ENCODE peak calls at places on chromosome 19, in eight cellular contexts. P is CD4-positive, CD25-positive, alpha-beta regulatory T cell; J is left ventricle myocardium inferior; N is naive thymus-derived CD4-positive, alpha-beta T cell; L is ascending aorta; Y is effector memory CD4-positive, alpha-beta T cell; E is upper lobe of right lung; A is aorta. F is an unnamed sample. For H3K36me3 and H3K4me1, the result is how much of the 10 kb centered on the place peaks cover.

GRCh38 chr19:30669329-30670010 is 297.3 kb downstream of the ZNF536 start:
- DNase-seq in P (no peak), J (peak), N (peak), L (peak), Y (peak), E (peak), A (no peak), F (peak)

GRCh38 chr19:48552406-48553322 is 692 bp downstream of the SULT2B1 start:
- DNase-seq in P (no peak), J (no peak), N (no peak), L (no peak), Y (no peak), E (no peak), A (no peak), F (no peak)

GRCh38 chr19:31890230-31890629 is 455.2 kb upstream of the ZNF507 start:
- DNase-seq in P (no peak), J (no peak), N (no peak), L (no peak), Y (no peak), E (no peak), A (no peak), F (no peak)

GRCh38 chr19:6744381-6745288 is 5.2 kb downstream of the TRIP10 start:
- DNase-seq in P (no peak), J (peak), N (no peak), L (peak), Y (no peak), E (peak), A (peak), F (peak)

GRCh38 chr19:54105796-54106195 is 3.1 kb downstream of the NDUFA3 start:
- DNase-seq in P (no peak), J (no peak), N (no peak), L (no peak), Y (no peak), E (no peak), A (peak), F (peak)

GRCh38 chr19:51274371-51274770 is 23.5 kb downstream of the SIGLECL1 start:
- DNase-seq in P (no peak), J (no peak), N (no peak), L (no peak), Y (no peak), E (no peak), A (no peak), F (no peak)

GRCh38 chr19:48837081-48837524 is 812 bp upstream of the HSD17B14 start:
- DNase-seq in P (peak), J (peak), N (peak), L (peak), Y (peak), E (peak), A (peak), F (peak)

GRCh38 chr19:10388957-10389356 is 8.6 kb upstream of the TYK2 start:
- DNase-seq in P (peak), J (peak), N (peak), L (peak), Y (peak), E (peak), A (peak), F (peak)

GRCh38 chr19:31666126-31666525 is 316.9 kb upstream of the TSHZ3 start:
- DNase-seq in P (no peak), J (no peak), N (no peak), L (no peak), Y (no peak), E (no peak), A (no peak), F (no peak)

GRCh38 chr19:45423033-45423588 is 606 bp downstream of the ERCC1 start:
- DNase-seq in P (peak), J (no peak), N (peak), L (no peak), Y (no peak), E (no peak), A (no peak), F (no peak)

GRCh38 chr19:33998739-33999345 is 173.5 kb upstream of the LSM14A start:
- DNase-seq in P (no peak), J (no peak), N (no peak), L (no peak), Y (no peak), E (no peak), A (no peak), F (no peak)

GRCh38 chr19:1027953-1028902 is 1.8 kb downstream of the CNN2 start:
- DNase-seq in P (peak), J (peak), N (peak), L (peak), Y (peak), E (peak), A (peak), F (peak)

GRCh38 chr19:35410487-35410886 is 37.6 kb upstream of the FFAR2 start:
- DNase-seq in P (no peak), J (no peak), N (no peak), L (no peak), Y (no peak), E (no peak), A (no peak), F (no peak)

GRCh38 chr19:46211201-46211881 is 18.2 kb upstream of the IGFL1 start:
- DNase-seq in P (no peak), J (no peak), N (no peak), L (no peak), Y (no peak), E (no peak), A (no peak), F (peak)

GRCh38 chr19:35347171-35347929 is at the start of gene FFAR1:
- DNase-seq in P (no peak), J (no peak), N (peak), L (peak), Y (peak), E (peak), A (peak), F (peak)

GRCh38 chr19:29737461-29738000 is 22.5 kb upstream of the C19orf12 start:
- DNase-seq in P (no peak), J (no peak), N (no peak), L (no peak), Y (no peak), E (no peak), A (peak), F (no peak)

GRCh38 chr19:11033763-11034162 is 55.5 kb upstream of the LDLR start:
- DNase-seq in P (no peak), J (no peak), N (no peak), L (no peak), Y (no peak), E (no peak), A (no peak), F (no peak)

GRCh38 chr19:16619456-16619855 is 8.5 kb downstream of the MED26 start:
- DNase-seq in P (no peak), J (peak), N (no peak), L (no peak), Y (no peak), E (no peak), A (no peak), F (peak)

GRCh38 chr19:3320354-3320670 is 46.1 kb upstream of the NFIC start:
- DNase-seq in P (no peak), J (no peak), N (no peak), L (no peak), Y (no peak), E (no peak), A (peak), F (no peak)

GRCh38 chr19:39352549-39353285 is 10.5 kb downstream of the SAMD4B start:
- DNase-seq in P (no peak), J (no peak), N (no peak), L (no peak), Y (no peak), E (no peak), A (no peak), F (no peak)

GRCh38 chr19:39355253-39355652 is 13.0 kb downstream of the SAMD4B start:
- DNase-seq in P (no peak), J (no peak), N (no peak), L (no peak), Y (no peak), E (no peak), A (no peak), F (no peak)

GRCh38 chr19:39356073-39356472 is 13.9 kb downstream of the SAMD4B start:
- DNase-seq in P (no peak), J (no peak), N (no peak), L (no peak), Y (no peak), E (no peak), A (no peak), F (no peak)

GRCh38 chr19:39359026-39359425 is 16.8 kb downstream of the SAMD4B start:
- DNase-seq in P (no peak), J (no peak), N (no peak), L (no peak), Y (no peak), E (no peak), A (no peak), F (no peak)

DNA sequence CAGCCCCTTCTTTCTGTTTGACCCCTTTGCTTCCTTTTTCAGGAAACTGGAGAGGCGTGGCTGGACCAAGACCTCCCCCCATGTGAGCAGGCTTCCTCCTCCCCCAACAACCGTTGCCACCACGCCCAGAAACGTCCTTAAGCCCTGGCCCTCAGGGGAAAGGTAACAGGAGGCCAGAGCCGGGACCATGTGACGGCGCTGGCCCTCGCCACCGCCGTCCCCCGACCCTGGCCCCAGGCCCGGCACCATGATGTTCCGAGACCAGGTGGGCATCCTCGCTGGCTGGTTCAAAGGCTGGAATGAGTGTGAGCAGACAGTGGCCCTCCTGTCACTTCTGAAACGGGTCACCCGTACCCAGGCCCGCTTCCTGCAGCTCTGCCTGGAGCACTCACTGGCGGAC is 14.4 kb downstream of the SAMD4B start:
- DNase-seq in P (no peak), J (no peak), N (no peak), L (no peak), Y (no peak), E (no peak), A (no peak), F (no peak)
- H3K36me3 ChIP-seq in P (half or more), J (half or more), N (under half), L (half or more), Y (half or more), E (half or more), A (under half), F (half or more)

DNA sequence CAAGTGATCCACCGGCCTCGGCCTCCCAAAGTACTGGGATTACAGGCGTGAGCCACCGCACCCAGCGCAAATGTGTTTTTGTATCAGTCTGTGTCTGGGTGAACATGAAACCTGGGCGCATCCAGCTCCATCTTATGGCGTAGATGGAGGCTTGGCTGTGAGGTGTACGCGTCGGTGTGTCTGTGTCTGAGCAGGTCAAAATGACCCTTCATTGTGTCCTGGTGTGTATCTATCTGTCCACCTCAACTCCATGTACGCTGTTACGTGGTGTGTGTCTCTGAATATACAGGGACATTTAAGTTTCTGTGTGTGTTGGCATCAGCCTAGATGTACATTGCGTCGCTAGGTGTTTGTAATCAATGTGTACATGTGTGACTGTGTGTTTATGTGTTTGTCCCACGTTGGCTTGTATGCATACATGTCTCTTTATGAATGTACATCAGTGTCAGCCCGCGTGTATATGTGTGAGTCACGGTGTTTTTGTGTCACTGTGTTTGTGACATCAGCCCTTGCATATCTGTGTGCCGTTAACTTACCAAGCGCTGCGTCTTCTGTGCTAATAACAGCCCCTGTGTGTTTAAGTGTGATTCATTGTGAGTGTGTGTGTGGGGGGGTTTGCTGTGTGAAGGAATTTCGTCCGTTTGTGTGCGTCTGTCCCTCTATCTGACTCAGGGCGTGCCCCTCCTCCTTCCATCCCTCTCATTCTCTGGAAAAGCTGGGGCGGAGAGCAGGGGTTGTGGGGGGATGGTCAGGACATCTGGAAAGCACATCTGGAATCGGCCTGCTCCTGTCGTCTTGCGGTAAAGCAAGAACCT is 6.4 kb downstream of the AXL start:
- DNase-seq in P (peak), J (peak), N (no peak), L (peak), Y (no peak), E (no peak), A (peak), F (no peak)
- H3K4me1 ChIP-seq in P (under half), J (under half), N (under half), L (under half), Y (under half), E (under half), A (under half), F (under half)

GRCh38 chr19:5339470-5339949 is 1.1 kb downstream of the PTPRS start:
- DNase-seq in P (no peak), J (no peak), N (no peak), L (no peak), Y (no peak), E (no peak), A (no peak), F (no peak)
- H3K4me3 ChIP-seq in P (no peak), J (peak), N (no peak), L (peak), Y (no peak), E (peak), A (no peak), F (peak)

GRCh38 chr19:55272142-55272541 is 7.8 kb downstream of the HSPBP1 start:
- DNase-seq in P (no peak), J (no peak), N (no peak), L (no peak), Y (no peak), E (no peak), A (no peak), F (no peak)
- H3K36me3 ChIP-seq in P (under half), J (half or more), N (under half), L (half or more), Y (under half), E (under half), A (under half), F (half or more)

DNA sequence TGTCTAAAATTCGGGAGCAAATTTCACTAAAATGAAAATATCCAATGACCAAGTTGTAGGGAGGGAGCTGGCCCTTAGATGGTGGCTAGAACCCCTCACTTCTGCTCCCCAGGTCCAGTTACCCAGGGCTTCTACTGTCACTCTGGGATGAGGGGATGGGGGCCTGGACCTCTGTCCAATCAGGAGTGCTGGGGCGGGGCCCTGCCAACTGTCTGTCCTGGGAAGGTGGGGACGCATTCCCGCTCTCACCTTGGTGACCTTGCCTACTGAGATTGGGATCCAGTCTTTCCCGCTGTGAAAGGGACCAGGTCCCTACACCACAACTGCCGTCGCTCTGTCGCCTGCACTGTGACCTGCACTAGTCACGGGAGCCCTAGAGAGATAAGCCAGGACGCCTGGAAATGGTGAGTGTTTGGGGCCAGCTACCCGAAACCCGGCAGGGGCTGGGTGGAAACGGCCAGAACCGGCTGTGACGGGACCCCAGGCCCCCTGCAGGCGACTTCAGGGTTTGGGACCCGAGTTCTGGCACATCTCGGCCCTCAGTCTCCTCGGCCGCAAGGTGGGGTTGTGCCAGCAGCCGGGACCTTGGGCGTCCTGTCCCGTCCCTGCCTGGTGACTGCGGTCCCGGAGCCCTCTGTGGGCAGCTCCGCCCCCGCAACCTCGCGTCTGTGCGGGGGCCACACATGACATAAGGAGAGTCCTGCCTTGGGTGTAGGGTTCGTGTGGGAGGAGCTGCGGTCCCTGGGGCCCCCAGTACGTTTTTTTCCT is 22.8 kb downstream of the ZNF20 start:
- DNase-seq in P (no peak), J (no peak), N (no peak), L (no peak), Y (no peak), E (no peak), A (no peak), F (no peak)
- H3K4me1 ChIP-seq in P (under half), J (under half), N (under half), L (under half), Y (under half), E (under half), A (under half), F (under half)

DNA sequence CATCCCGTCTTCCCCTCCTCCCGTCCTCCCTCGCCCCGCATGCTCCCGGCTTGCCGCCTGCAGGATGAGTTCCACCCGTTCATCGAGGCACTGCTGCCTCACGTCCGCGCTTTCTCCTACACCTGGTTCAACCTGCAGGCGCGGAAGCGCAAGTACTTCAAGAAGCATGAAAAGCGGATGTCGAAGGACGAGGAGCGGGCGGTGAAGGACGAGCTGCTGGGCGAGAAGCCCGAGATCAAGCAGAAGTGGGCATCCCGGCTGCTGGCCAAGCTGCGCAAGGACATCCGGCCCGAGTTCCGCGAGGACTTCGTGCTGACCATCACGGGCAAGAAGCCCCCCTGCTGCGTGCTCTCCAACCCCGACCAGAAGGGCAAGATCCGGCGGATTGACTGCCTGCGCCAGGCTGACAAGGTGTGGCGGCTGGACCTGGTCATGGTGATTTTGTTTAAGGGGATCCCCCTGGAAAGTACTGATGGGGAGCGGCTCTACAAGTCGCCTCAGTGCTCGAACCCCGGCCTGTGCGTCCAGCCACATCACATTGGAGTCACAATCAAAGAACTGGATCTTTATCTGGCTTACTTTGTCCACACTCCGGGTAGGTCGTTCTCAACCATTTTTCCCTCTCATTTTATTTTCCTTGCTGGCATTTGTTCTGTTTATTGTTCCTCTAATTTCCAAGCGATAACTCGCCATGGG is 29.8 kb downstream of the NFIX start:
- DNase-seq in P (no peak), J (no peak), N (no peak), L (no peak), Y (no peak), E (peak), A (no peak), F (peak)
- H3K4me3 ChIP-seq in P (no peak), J (peak), N (no peak), L (peak), Y (no peak), E (peak), A (peak), F (peak)

F was measured in lower lobe of right lung.